ENCODE peak calls at places on chromosome 19, in seven cellular contexts. One of them, this sample, is unnamed.

GRCh38 chr19:38733493-38734175 is 10.6 kb downstream of the CAPN12 start:
- DNase-seq in GM12891: no peak
- DNase-seq in heart left ventricle: peak
- DNase-seq in lower leg skin: peak
- DNase-seq in upper lobe of left lung: no peak
- DNase-seq in uterus: peak
- DNase-seq in breast epithelium: no peak
- DNase-seq in this sample: no peak

GRCh38 chr19:40466219-40467006 is at the start of gene SPTBN4:
- DNase-seq in heart left ventricle: peak
- DNase-seq in GM12891: no peak
- DNase-seq in upper lobe of left lung: no peak
- DNase-seq in lower leg skin: peak
- DNase-seq in breast epithelium: peak
- DNase-seq in uterus: peak
- DNase-seq in this sample: peak

GRCh38 chr19:2333027-2333806 is 4.7 kb downstream of the SPPL2B start:
- DNase-seq in GM12891: no peak
- DNase-seq in heart left ventricle: no peak
- DNase-seq in uterus: no peak
- DNase-seq in lower leg skin: no peak
- DNase-seq in upper lobe of left lung: peak
- DNase-seq in breast epithelium: no peak
- DNase-seq in this sample: no peak

GRCh38 chr19:31352782-31353651 is 3.8 kb upstream of the TSHZ3 start:
- DNase-seq in GM12891: no peak
- DNase-seq in lower leg skin: no peak
- DNase-seq in breast epithelium: no peak
- DNase-seq in upper lobe of left lung: peak
- DNase-seq in uterus: no peak
- DNase-seq in heart left ventricle: no peak
- DNase-seq in this sample: no peak

GRCh38 chr19:13303381-13304129 is 153.3 kb downstream of the IER2 start:
- DNase-seq in GM12891: no peak
- DNase-seq in uterus: no peak
- DNase-seq in lower leg skin: no peak
- DNase-seq in breast epithelium: no peak
- DNase-seq in heart left ventricle: no peak
- DNase-seq in upper lobe of left lung: no peak
- DNase-seq in this sample: no peak

GRCh38 chr19:13974073-13974472 is 21.8 kb downstream of the DCAF15 start:
- DNase-seq in lower leg skin: peak
- DNase-seq in GM12891: no peak
- DNase-seq in heart left ventricle: no peak
- DNase-seq in uterus: no peak
- DNase-seq in breast epithelium: no peak
- DNase-seq in upper lobe of left lung: no peak
- DNase-seq in this sample: no peak

GRCh38 chr19:9836021-9836420 is 903 bp downstream of the PIN1 start:
- DNase-seq in breast epithelium: no peak
- DNase-seq in heart left ventricle: no peak
- DNase-seq in GM12891: no peak
- DNase-seq in uterus: no peak
- DNase-seq in upper lobe of left lung: no peak
- DNase-seq in lower leg skin: no peak
- DNase-seq in this sample: no peak

GRCh38 chr19:46303702-46304397 is 7.0 kb downstream of the HIF3A start:
- DNase-seq in heart left ventricle: peak
- DNase-seq in breast epithelium: peak
- DNase-seq in upper lobe of left lung: peak
- DNase-seq in lower leg skin: peak
- DNase-seq in uterus: peak
- DNase-seq in GM12891: no peak
- DNase-seq in this sample: no peak

GRCh38 chr19:14580623-14581237 is 2.2 kb upstream of the CLEC17A start:
- DNase-seq in breast epithelium: no peak
- DNase-seq in uterus: no peak
- DNase-seq in lower leg skin: no peak
- DNase-seq in heart left ventricle: no peak
- DNase-seq in upper lobe of left lung: no peak
- DNase-seq in GM12891: no peak
- DNase-seq in this sample: no peak

GRCh38 chr19:869245-870177 is 10.0 kb downstream of the CFD start:
- DNase-seq in upper lobe of left lung: peak
- DNase-seq in uterus: peak
- DNase-seq in lower leg skin: peak
- DNase-seq in GM12891: no peak
- DNase-seq in heart left ventricle: peak
- DNase-seq in breast epithelium: no peak
- DNase-seq in this sample: peak

GRCh38 chr19:482186-483041 is 13.9 kb upstream of the MADCAM1 start:
- DNase-seq in heart left ventricle: no peak
- DNase-seq in lower leg skin: no peak
- DNase-seq in uterus: no peak
- DNase-seq in GM12891: no peak
- DNase-seq in breast epithelium: no peak
- DNase-seq in upper lobe of left lung: no peak
- DNase-seq in this sample: no peak

GRCh38 chr19:13784731-13785452 is 10.4 kb upstream of the ZSWIM4 start:
- DNase-seq in heart left ventricle: peak
- DNase-seq in lower leg skin: peak
- DNase-seq in uterus: peak
- DNase-seq in breast epithelium: peak
- DNase-seq in upper lobe of left lung: peak
- DNase-seq in GM12891: no peak
- DNase-seq in this sample: peak

GRCh38 chr19:11221082-11221598 is 18.3 kb upstream of the ANGPTL8 start:
- DNase-seq in lower leg skin: no peak
- DNase-seq in heart left ventricle: no peak
- DNase-seq in uterus: no peak
- DNase-seq in GM12891: no peak
- DNase-seq in breast epithelium: no peak
- DNase-seq in upper lobe of left lung: no peak
- DNase-seq in this sample: no peak

GRCh38 chr19:789473-790052 is 7.7 kb upstream of the PTBP1 start:
- DNase-seq in uterus: no peak
- DNase-seq in heart left ventricle: peak
- DNase-seq in upper lobe of left lung: peak
- DNase-seq in GM12891: no peak
- DNase-seq in breast epithelium: no peak
- DNase-seq in lower leg skin: no peak
- DNase-seq in this sample: no peak

GRCh38 chr19:42412223-42412622 is 15.0 kb downstream of the LIPE start:
- DNase-seq in breast epithelium: no peak
- DNase-seq in lower leg skin: no peak
- DNase-seq in heart left ventricle: no peak
- DNase-seq in GM12891: no peak
- DNase-seq in uterus: no peak
- DNase-seq in upper lobe of left lung: no peak
- DNase-seq in this sample: no peak

GRCh38 chr19:3186891-3187661 is 1.3 kb downstream of the NCLN start:
- DNase-seq in uterus: no peak
- DNase-seq in breast epithelium: no peak
- DNase-seq in GM12891: no peak
- DNase-seq in upper lobe of left lung: peak
- DNase-seq in heart left ventricle: no peak
- DNase-seq in lower leg skin: no peak
- DNase-seq in this sample: no peak

GRCh38 chr19:8109890-8110662 is 39.3 kb downstream of the FBN3 start:
- DNase-seq in uterus: no peak
- DNase-seq in heart left ventricle: no peak
- DNase-seq in lower leg skin: no peak
- DNase-seq in breast epithelium: no peak
- DNase-seq in GM12891: no peak
- DNase-seq in upper lobe of left lung: no peak
- DNase-seq in this sample: no peak

GRCh38 chr19:45779231-45780145 is 2.8 kb downstream of the DMPK start:
- DNase-seq in uterus: peak
- DNase-seq in heart left ventricle: peak
- DNase-seq in GM12891: peak
- DNase-seq in lower leg skin: peak
- DNase-seq in upper lobe of left lung: peak
- DNase-seq in breast epithelium: peak
- DNase-seq in this sample: peak

GRCh38 chr19:35268546-35269424 is at the start of gene USF2:
- DNase-seq in upper lobe of left lung: peak
- DNase-seq in GM12891: peak
- DNase-seq in uterus: peak
- DNase-seq in breast epithelium: no peak
- DNase-seq in heart left ventricle: peak
- DNase-seq in lower leg skin: peak
- DNase-seq in this sample: no peak
- TF ChIP-seq POLR2A in upper lobe of left lung: no peak
- TF ChIP-seq POLR2A in GM12891: no peak
- TF ChIP-seq POLR2A in uterus: no peak
- TF ChIP-seq POLR2A in breast epithelium: no peak
- TF ChIP-seq POLR2A in heart left ventricle: no peak
- TF ChIP-seq POLR2A in lower leg skin: no peak
- TF ChIP-seq POLR2A in this sample: no peak

GRCh38 chr19:32671883-32672282 is 3.1 kb downstream of the ANKRD27 start:
- DNase-seq in lower leg skin: no peak
- DNase-seq in GM12891: no peak
- DNase-seq in breast epithelium: no peak
- DNase-seq in uterus: no peak
- DNase-seq in heart left ventricle: no peak
- DNase-seq in upper lobe of left lung: no peak
- DNase-seq in this sample: no peak

GRCh38 chr19:32661318-32661717 is 13.7 kb downstream of the ANKRD27 start:
- DNase-seq in GM12891: no peak
- DNase-seq in uterus: no peak
- DNase-seq in upper lobe of left lung: no peak
- DNase-seq in breast epithelium: no peak
- DNase-seq in lower leg skin: no peak
- DNase-seq in heart left ventricle: no peak
- DNase-seq in this sample: no peak

GRCh38 chr19:32662186-32662585 is 12.8 kb downstream of the ANKRD27 start:
- DNase-seq in heart left ventricle: no peak
- DNase-seq in breast epithelium: no peak
- DNase-seq in GM12891: no peak
- DNase-seq in lower leg skin: no peak
- DNase-seq in upper lobe of left lung: no peak
- DNase-seq in uterus: no peak
- DNase-seq in this sample: no peak

GRCh38 chr19:32669205-32669785 is 5.7 kb downstream of the ANKRD27 start:
- DNase-seq in GM12891: no peak
- DNase-seq in breast epithelium: no peak
- DNase-seq in heart left ventricle: no peak
- DNase-seq in uterus: no peak
- DNase-seq in upper lobe of left lung: no peak
- DNase-seq in lower leg skin: no peak
- DNase-seq in this sample: no peak

DNA sequence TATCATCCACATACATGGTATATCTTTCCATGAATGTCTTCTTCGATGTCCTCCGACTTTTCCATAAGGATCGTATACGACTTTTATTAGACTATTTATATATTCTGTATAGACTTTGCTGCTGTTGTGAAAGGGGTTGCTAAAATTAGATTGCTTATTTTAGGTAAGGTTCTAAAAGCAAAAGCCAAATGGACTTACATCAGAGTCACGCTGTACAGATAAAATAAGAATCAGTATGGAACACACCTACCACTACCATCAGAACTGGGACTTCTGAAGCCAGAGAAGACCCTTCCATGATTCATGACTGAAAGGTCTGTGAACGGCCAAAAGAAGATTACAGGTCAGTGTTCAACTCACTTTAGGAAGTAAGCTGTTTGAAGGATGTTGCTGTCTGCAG is 8.9 kb downstream of the ANKRD27 start:
- DNase-seq in lower leg skin: no peak
- DNase-seq in heart left ventricle: no peak
- DNase-seq in GM12891: no peak
- DNase-seq in breast epithelium: no peak
- DNase-seq in upper lobe of left lung: no peak
- DNase-seq in uterus: no peak
- DNase-seq in this sample: no peak
- TF ChIP-seq POLR2A in lower leg skin: no peak
- TF ChIP-seq POLR2A in heart left ventricle: no peak
- TF ChIP-seq POLR2A in GM12891: no peak
- TF ChIP-seq POLR2A in breast epithelium: no peak
- TF ChIP-seq POLR2A in upper lobe of left lung: no peak
- TF ChIP-seq POLR2A in uterus: no peak
- TF ChIP-seq POLR2A in this sample: no peak

DNA sequence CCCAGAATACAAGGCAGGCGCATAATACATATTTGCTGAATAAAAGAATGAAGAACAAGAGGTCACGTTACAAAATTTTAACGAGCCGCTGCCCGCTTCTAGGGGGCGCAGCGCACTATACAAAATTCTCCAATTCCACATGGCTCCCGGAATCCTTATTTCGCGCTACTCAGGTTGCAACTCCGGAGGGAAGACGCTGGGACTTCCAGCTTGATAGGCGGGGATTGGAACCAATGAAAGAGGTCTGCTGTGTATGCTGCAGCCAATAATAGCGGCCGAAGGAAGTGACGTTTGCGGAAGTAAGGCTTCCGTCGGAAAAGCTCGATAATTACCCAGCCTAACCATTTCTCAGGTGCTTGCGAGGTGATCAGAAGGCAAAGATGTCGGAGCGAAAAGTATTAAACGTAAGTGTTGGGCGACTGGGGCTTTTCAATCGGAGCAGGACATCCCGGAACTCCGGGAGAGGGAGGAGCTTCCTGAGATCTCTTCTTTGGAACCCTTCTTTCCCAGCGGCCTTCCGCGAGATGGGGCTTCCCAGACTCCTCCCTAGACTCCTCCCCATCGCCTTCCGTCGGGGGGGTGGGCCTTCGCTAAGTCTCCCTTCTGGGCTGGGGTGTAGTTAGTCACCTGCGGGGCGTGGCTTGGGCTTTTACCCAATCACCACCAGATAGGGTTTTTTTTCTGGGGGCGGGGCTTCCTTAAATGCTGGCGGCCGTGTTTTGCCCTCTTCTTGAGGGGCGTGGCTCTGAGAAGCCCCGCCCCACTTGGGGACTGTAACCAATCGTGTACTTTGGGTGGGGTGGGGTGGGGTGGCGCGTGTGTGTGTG is at the start of gene YJU2:
- DNase-seq in upper lobe of left lung: peak
- DNase-seq in uterus: peak
- DNase-seq in breast epithelium: peak
- DNase-seq in GM12891: peak
- DNase-seq in lower leg skin: peak
- DNase-seq in heart left ventricle: peak
- DNase-seq in this sample: peak
- TF ChIP-seq POLR2A in upper lobe of left lung: peak
- TF ChIP-seq POLR2A in uterus: peak
- TF ChIP-seq POLR2A in breast epithelium: no peak
- TF ChIP-seq POLR2A in GM12891: peak
- TF ChIP-seq POLR2A in lower leg skin: no peak
- TF ChIP-seq POLR2A in heart left ventricle: no peak
- TF ChIP-seq POLR2A in this sample: peak

DNA sequence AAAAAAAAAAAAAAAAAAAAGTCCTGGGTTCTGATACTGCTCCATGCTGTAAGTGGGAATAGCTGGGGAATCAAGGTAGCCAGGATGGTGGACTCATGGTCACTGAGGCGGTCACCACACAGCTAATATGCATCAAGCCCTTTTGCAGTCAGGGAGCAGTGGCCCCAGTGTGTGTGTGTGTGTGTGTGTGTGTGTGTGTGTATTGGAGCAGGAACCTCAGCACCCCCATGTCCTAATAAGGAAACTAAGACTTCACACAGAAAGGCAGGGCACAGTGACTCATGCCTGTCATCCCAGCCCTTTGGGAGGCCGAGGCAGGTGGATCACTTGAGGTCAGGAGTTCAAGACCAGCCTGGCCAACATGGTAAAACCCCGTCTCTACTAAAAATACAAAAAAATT is 12.0 kb downstream of the B3GNT3 start:
- DNase-seq in GM12891: no peak
- DNase-seq in lower leg skin: no peak
- DNase-seq in upper lobe of left lung: no peak
- DNase-seq in heart left ventricle: no peak
- DNase-seq in breast epithelium: no peak
- DNase-seq in uterus: no peak
- DNase-seq in this sample: no peak
- TF ChIP-seq POLR2A in GM12891: no peak
- TF ChIP-seq POLR2A in lower leg skin: no peak
- TF ChIP-seq POLR2A in upper lobe of left lung: no peak
- TF ChIP-seq POLR2A in heart left ventricle: no peak
- TF ChIP-seq POLR2A in breast epithelium: no peak
- TF ChIP-seq POLR2A in uterus: no peak
- TF ChIP-seq POLR2A in this sample: no peak